ENCODE peak calls at places on chromosomes 12 and 14, in six cellular contexts. One of them, this sample, is unnamed.

GRCh38 chr12:117914686-117915085 is 54.1 kb downstream of the KSR2 start:
- ATAC-seq in upper lobe of left lung: no peak
- ATAC-seq in A549: no peak
- ATAC-seq in HepG2: no peak
- ATAC-seq in GM12878: no peak
- ATAC-seq in K562: no peak
- ATAC-seq in this sample: no peak

GRCh38 chr14:64266206-64266605 is 28.0 kb downstream of the ESR2 start:
- ATAC-seq in upper lobe of left lung: no peak
- ATAC-seq in A549: peak; percentile 45
- ATAC-seq in HepG2: peak; percentile 52
- ATAC-seq in GM12878: peak; percentile 85
- ATAC-seq in K562: peak; percentile 95
- ATAC-seq in this sample: no peak

GRCh38 chr12:75720807-75721206 is 209.4 kb upstream of the KRR1 start:
- ATAC-seq in upper lobe of left lung: no peak
- ATAC-seq in A549: peak; percentile 6
- ATAC-seq in HepG2: peak; percentile 54
- ATAC-seq in GM12878: no peak
- ATAC-seq in K562: peak; percentile 63
- ATAC-seq in this sample: no peak

GRCh38 chr14:35758523-35759129 is 50.5 kb downstream of the RALGAPA1 start:
- ATAC-seq in upper lobe of left lung: no peak
- ATAC-seq in A549: no peak
- ATAC-seq in HepG2: peak; percentile 90
- ATAC-seq in GM12878: no peak
- ATAC-seq in K562: no peak
- ATAC-seq in this sample: no peak

GRCh38 chr12:54349658-54350057 is 14.6 kb downstream of the GPR84 start:
- ATAC-seq in upper lobe of left lung: no peak
- ATAC-seq in A549: no peak
- ATAC-seq in HepG2: no peak
- ATAC-seq in GM12878: no peak
- ATAC-seq in K562: no peak
- ATAC-seq in this sample: no peak

GRCh38 chr12:24902521-24903304 is 46.2 kb downstream of the BCAT1 start:
- ATAC-seq in upper lobe of left lung: peak; percentile 80
- ATAC-seq in A549: no peak
- ATAC-seq in HepG2: no peak
- ATAC-seq in GM12878: peak; percentile 74
- ATAC-seq in K562: no peak
- ATAC-seq in this sample: peak; percentile 30

GRCh38 chr14:90383126-90383730 is 13.6 kb upstream of the CALM1 start:
- ATAC-seq in upper lobe of left lung: peak; percentile 97
- ATAC-seq in A549: peak; percentile 98
- ATAC-seq in HepG2: peak; percentile 92
- ATAC-seq in GM12878: peak; percentile 96
- ATAC-seq in K562: peak; percentile 93
- ATAC-seq in this sample: peak; percentile 97

GRCh38 chr12:45290218-45290609 is 74.3 kb downstream of the ANO6 start:
- ATAC-seq in upper lobe of left lung: peak; percentile 66
- ATAC-seq in A549: peak; percentile 54
- ATAC-seq in HepG2: no peak
- ATAC-seq in GM12878: no peak
- ATAC-seq in K562: no peak
- ATAC-seq in this sample: peak; percentile 70

DNA sequence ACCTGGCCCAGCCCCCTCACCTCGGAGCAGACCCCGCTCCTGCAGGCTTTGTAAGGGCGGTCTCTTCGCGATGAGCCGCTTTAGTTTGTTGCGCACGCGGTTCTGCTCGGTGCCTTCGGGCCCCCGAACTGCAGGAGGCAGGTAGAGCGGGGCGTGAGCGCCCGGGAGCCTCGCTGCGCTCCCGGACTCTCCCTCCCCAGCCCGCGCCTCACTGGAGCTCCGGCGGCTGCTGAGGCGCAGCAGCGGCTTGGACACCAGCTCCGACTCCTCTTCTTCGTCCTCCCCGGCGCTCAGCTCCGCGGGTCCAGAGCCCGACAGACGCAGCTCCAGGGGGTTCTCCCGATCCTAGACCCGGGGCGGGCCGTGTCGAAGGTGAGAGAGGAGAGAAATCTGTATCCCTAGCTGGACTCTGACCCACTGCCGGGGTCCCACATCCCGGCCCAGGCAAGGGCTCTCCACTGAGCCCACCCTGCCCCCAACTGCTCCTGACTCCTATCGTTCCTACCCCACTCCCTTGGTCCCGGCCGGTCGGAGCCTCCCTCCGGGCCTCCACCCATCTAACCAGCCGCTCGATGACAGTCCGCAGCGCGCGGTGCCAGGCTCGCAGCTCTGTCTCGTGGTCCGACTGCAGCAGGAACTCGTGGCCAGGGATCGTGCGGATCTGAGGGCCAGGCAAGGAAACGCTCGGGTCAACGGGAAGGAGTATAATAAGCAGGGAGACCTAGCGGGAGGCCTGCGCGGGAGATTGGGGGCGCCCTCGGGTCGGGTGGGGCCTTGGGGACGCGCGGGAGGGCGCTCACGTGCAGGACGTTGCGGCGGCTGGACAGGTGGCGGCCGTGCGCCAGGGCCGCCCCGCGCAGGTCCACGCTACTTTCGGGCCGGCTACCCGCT is 4.2 kb downstream of the ARHGAP9 start:
- ATAC-seq in upper lobe of left lung: peak; percentile 42
- ATAC-seq in A549: no peak
- ATAC-seq in HepG2: peak; percentile 59
- ATAC-seq in GM12878: peak; percentile 8
- ATAC-seq in K562: no peak
- ATAC-seq in this sample: peak; percentile 54
- H3K4me1 ChIP-seq in upper lobe of left lung: peaks cover 37% of the 10 kb centered on the region
- H3K4me1 ChIP-seq in A549: peaks cover 14% of the 10 kb centered on the region
- H3K4me1 ChIP-seq in HepG2: peaks cover 47% of the 10 kb centered on the region
- H3K4me1 ChIP-seq in GM12878: peaks cover 31% of the 10 kb centered on the region
- H3K4me1 ChIP-seq in K562: peaks cover 51% of the 10 kb centered on the region
- H3K4me1 ChIP-seq in this sample: peaks cover 17% of the 10 kb centered on the region

GRCh38 chr12:461425-461824 is 1.7 kb downstream of the B4GALNT3 start:
- ATAC-seq in upper lobe of left lung: no peak
- ATAC-seq in A549: peak; percentile 10
- ATAC-seq in HepG2: peak; percentile 22
- ATAC-seq in GM12878: no peak
- ATAC-seq in K562: no peak
- ATAC-seq in this sample: no peak

GRCh38 chr12:462936-463705 is 3.4 kb downstream of the B4GALNT3 start:
- ATAC-seq in upper lobe of left lung: no peak
- ATAC-seq in A549: no peak
- ATAC-seq in HepG2: no peak
- ATAC-seq in GM12878: no peak
- ATAC-seq in K562: no peak
- ATAC-seq in this sample: no peak

GRCh38 chr12:459430-460258 is at the start of gene B4GALNT3:
- ATAC-seq in upper lobe of left lung: peak; percentile 76
- ATAC-seq in A549: peak; percentile 70
- ATAC-seq in HepG2: peak; percentile 67
- ATAC-seq in GM12878: peak; percentile 47
- ATAC-seq in K562: peak; percentile 86
- ATAC-seq in this sample: peak; percentile 65

GRCh38 chr12:459050-459429 is 699 bp upstream of the B4GALNT3 start:
- ATAC-seq in upper lobe of left lung: no peak
- ATAC-seq in A549: no peak
- ATAC-seq in HepG2: no peak
- ATAC-seq in GM12878: no peak
- ATAC-seq in K562: no peak
- ATAC-seq in this sample: no peak

GRCh38 chr12:460301-461230 is 827 bp downstream of the B4GALNT3 start:
- ATAC-seq in upper lobe of left lung: peak; percentile 34
- ATAC-seq in A549: peak; percentile 48
- ATAC-seq in HepG2: peak; percentile 58
- ATAC-seq in GM12878: peak; percentile 59
- ATAC-seq in K562: no peak
- ATAC-seq in this sample: peak; percentile 58
- H3K4me3 ChIP-seq in upper lobe of left lung: peak overlapping the region; percentile 64
- H3K4me3 ChIP-seq in A549: peak overlapping the region; percentile 77
- H3K4me3 ChIP-seq in HepG2: peak overlapping the region; percentile 26
- H3K4me3 ChIP-seq in GM12878: no peak overlapping the region
- H3K4me3 ChIP-seq in K562: no peak overlapping the region
- H3K4me3 ChIP-seq in this sample: peak overlapping the region; percentile 65

GRCh38 chr14:68461086-68461485 is 331.8 kb downstream of the ZFP36L1 start:
- ATAC-seq in upper lobe of left lung: no peak
- ATAC-seq in A549: no peak
- ATAC-seq in HepG2: no peak
- ATAC-seq in GM12878: no peak
- ATAC-seq in K562: no peak
- ATAC-seq in this sample: no peak

GRCh38 chr14:68458253-68458652 is 334.6 kb downstream of the ZFP36L1 start:
- ATAC-seq in upper lobe of left lung: no peak
- ATAC-seq in A549: no peak
- ATAC-seq in HepG2: no peak
- ATAC-seq in GM12878: no peak
- ATAC-seq in K562: no peak
- ATAC-seq in this sample: no peak

GRCh38 chr14:68459480-68460136 is 333.3 kb downstream of the ZFP36L1 start:
- ATAC-seq in upper lobe of left lung: peak; percentile 44
- ATAC-seq in A549: peak; percentile 55
- ATAC-seq in HepG2: no peak
- ATAC-seq in GM12878: no peak
- ATAC-seq in K562: no peak
- ATAC-seq in this sample: no peak

GRCh38 chr14:68460541-68460940 is 332.3 kb downstream of the ZFP36L1 start:
- ATAC-seq in upper lobe of left lung: peak; percentile 23
- ATAC-seq in A549: no peak
- ATAC-seq in HepG2: no peak
- ATAC-seq in GM12878: no peak
- ATAC-seq in K562: no peak
- ATAC-seq in this sample: peak; percentile 42

GRCh38 chr14:68458840-68459469 is 333.9 kb downstream of the ZFP36L1 start:
- ATAC-seq in upper lobe of left lung: peak; percentile 65
- ATAC-seq in A549: peak; percentile 98
- ATAC-seq in HepG2: peak; percentile 96
- ATAC-seq in GM12878: no peak
- ATAC-seq in K562: no peak
- ATAC-seq in this sample: peak; percentile 72
- TF ChIP-seq EP300 in upper lobe of left lung: peak; percentile 48
- TF ChIP-seq EP300 in A549: peak; percentile 99
- TF ChIP-seq EP300 in HepG2: peak; percentile 80
- TF ChIP-seq EP300 in GM12878: no peak
- TF ChIP-seq EP300 in K562: no peak
- TF ChIP-seq EP300 in this sample: no peak

GRCh38 chr14:69626132-69626500 is 14.7 kb downstream of the SUSD6 start:
- ATAC-seq in upper lobe of left lung: no peak
- ATAC-seq in A549: no peak
- ATAC-seq in HepG2: no peak
- ATAC-seq in GM12878: no peak
- ATAC-seq in K562: peak; percentile 59
- ATAC-seq in this sample: no peak
- H3K4me1 ChIP-seq in upper lobe of left lung: peaks cover 89% of the 10 kb centered on the region
- H3K4me1 ChIP-seq in A549: no peaks in the 10 kb centered on the region
- H3K4me1 ChIP-seq in HepG2: peaks cover 36% of the 10 kb centered on the region
- H3K4me1 ChIP-seq in GM12878: peaks cover 61% of the 10 kb centered on the region
- H3K4me1 ChIP-seq in K562: peaks cover 13% of the 10 kb centered on the region
- H3K4me1 ChIP-seq in this sample: no peaks in the 10 kb centered on the region

GRCh38 chr14:91980157-91980556 is 32.7 kb upstream of the FBLN5 start:
- ATAC-seq in upper lobe of left lung: peak; percentile 83
- ATAC-seq in A549: peak; percentile 92
- ATAC-seq in HepG2: no peak
- ATAC-seq in GM12878: peak; percentile 81
- ATAC-seq in K562: no peak
- ATAC-seq in this sample: peak; percentile 84

GRCh38 chr14:91977909-91978308 is 30.4 kb upstream of the FBLN5 start:
- ATAC-seq in upper lobe of left lung: no peak
- ATAC-seq in A549: no peak
- ATAC-seq in HepG2: no peak
- ATAC-seq in GM12878: no peak
- ATAC-seq in K562: no peak
- ATAC-seq in this sample: no peak

GRCh38 chr14:91971188-91971778 is 23.8 kb upstream of the FBLN5 start:
- ATAC-seq in upper lobe of left lung: no peak
- ATAC-seq in A549: no peak
- ATAC-seq in HepG2: no peak
- ATAC-seq in GM12878: no peak
- ATAC-seq in K562: no peak
- ATAC-seq in this sample: no peak

DNA sequence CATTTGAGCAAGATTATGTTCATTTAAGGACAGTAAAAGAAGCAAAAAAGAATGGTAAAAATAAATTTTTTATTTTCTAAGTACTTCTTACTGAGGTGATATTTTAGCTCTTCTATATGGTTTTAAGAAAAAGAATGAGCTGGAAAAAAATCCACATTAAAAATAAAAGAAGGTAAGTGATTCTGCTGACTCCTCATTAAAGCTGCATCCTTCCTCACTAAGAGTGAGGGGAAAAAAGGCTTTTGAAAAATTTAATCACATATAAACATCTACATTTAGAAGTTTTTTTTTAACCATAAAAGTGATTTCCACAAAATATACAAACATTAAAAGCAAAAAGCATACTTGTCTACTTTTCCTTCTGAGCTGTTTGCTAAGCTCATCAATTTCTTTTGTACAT is 28.3 kb upstream of the FBLN5 start:
- ATAC-seq in upper lobe of left lung: no peak
- ATAC-seq in A549: no peak
- ATAC-seq in HepG2: no peak
- ATAC-seq in GM12878: no peak
- ATAC-seq in K562: no peak
- ATAC-seq in this sample: no peak
- H3K4me3 ChIP-seq in upper lobe of left lung: no peak overlapping the region
- H3K4me3 ChIP-seq in A549: no peak overlapping the region
- H3K4me3 ChIP-seq in HepG2: no peak overlapping the region
- H3K4me3 ChIP-seq in GM12878: no peak overlapping the region
- H3K4me3 ChIP-seq in K562: no peak overlapping the region
- H3K4me3 ChIP-seq in this sample: no peak overlapping the region

GRCh38 chr12:56152756-56153137 is 360 bp downstream of the MYL6B start:
- ATAC-seq in upper lobe of left lung: no peak
- ATAC-seq in A549: no peak
- ATAC-seq in HepG2: peak; percentile 1
- ATAC-seq in GM12878: no peak
- ATAC-seq in K562: no peak
- ATAC-seq in this sample: no peak
- TF ChIP-seq EP300 in upper lobe of left lung: no peak
- TF ChIP-seq EP300 in A549: no peak
- TF ChIP-seq EP300 in HepG2: no peak
- TF ChIP-seq EP300 in GM12878: no peak
- TF ChIP-seq EP300 in K562: no peak
- TF ChIP-seq EP300 in this sample: no peak

GRCh38 chr14:22885975-22886374 is 3.0 kb downstream of the REM2 start:
- ATAC-seq in upper lobe of left lung: no peak
- ATAC-seq in A549: no peak
- ATAC-seq in HepG2: no peak
- ATAC-seq in GM12878: no peak
- ATAC-seq in K562: no peak
- ATAC-seq in this sample: no peak
- H3K4me1 ChIP-seq in upper lobe of left lung: peaks cover 38% of the 10 kb centered on the region
- H3K4me1 ChIP-seq in A549: peaks cover 18% of the 10 kb centered on the region
- H3K4me1 ChIP-seq in HepG2: peaks cover 15% of the 10 kb centered on the region
- H3K4me1 ChIP-seq in GM12878: peaks cover 35% of the 10 kb centered on the region
- H3K4me1 ChIP-seq in K562: peaks cover 40% of the 10 kb centered on the region
- H3K4me1 ChIP-seq in this sample: peaks cover 11% of the 10 kb centered on the region